ENCODE peak calls at places on chromosomes 2 and 18, in eight cellular contexts. W is mesothelial cell of epicardium, D is neural progenitor cell, P is right lobe of liver, F is astrocyte of the cerebellum, A is endothelial cell of umbilical vein, I is fibroblast of lung, R is neural crest cell. X is an unnamed sample.

GRCh38 chr2:193103064-193103463 is 908.3 kb upstream of the TMEFF2 start:
- DNase-seq in R (no peak), I (peak), W (no peak), A (no peak), P (no peak), D (no peak), F (no peak), X (no peak)

GRCh38 chr18:23822590-23823385 is 133.5 kb downstream of the LAMA3 start:
- DNase-seq in W (no peak), P (no peak), F (peak), I (peak), A (no peak), D (no peak), R (no peak), X (no peak)

GRCh38 chr2:96556441-96557330 is 20.1 kb downstream of the ARID5A start:
- DNase-seq in R (no peak), I (peak), D (no peak), F (no peak), A (peak), W (no peak), P (no peak), X (no peak)

GRCh38 chr2:67526283-67526682 is 129.2 kb downstream of the ETAA1 start:
- DNase-seq in A (peak), D (no peak), I (peak), W (no peak), P (no peak), R (no peak), F (no peak), X (no peak)

GRCh38 chr2:124323321-124323720 is 298.2 kb downstream of the CNTNAP5 start:
- DNase-seq in A (no peak), I (peak), P (no peak), W (no peak), D (no peak), F (no peak), R (no peak), X (no peak)

GRCh38 chr18:1017227-1017626 is 112.6 kb downstream of the ADCYAP1 start:
- DNase-seq in W (no peak), R (no peak), P (no peak), D (no peak), I (peak), F (peak), A (no peak), X (no peak)

GRCh38 chr2:195318440-195319111 is 338.4 kb upstream of the SLC39A10 start:
- DNase-seq in D (peak), A (peak), R (peak), P (no peak), F (peak), W (no peak), I (peak), X (no peak)

GRCh38 chr2:235064980-235065379 is 113.2 kb downstream of the SH3BP4 start:
- DNase-seq in W (no peak), R (no peak), P (no peak), A (no peak), I (peak), F (no peak), D (peak), X (no peak)

GRCh38 chr2:25043241-25043867 is 1.5 kb downstream of the EFR3B start:
- DNase-seq in F (peak), I (peak), P (no peak), A (peak), D (peak), R (peak), W (peak), X (no peak)

GRCh38 chr2:240581811-240582210 is 4.7 kb upstream of the CAPN10 start:
- DNase-seq in F (no peak), I (no peak), R (no peak), D (no peak), P (no peak), A (no peak), W (no peak), X (no peak)

GRCh38 chr2:201360256-201360655 is 3.1 kb upstream of the FLACC1 start:
- DNase-seq in R (no peak), W (no peak), A (no peak), F (no peak), P (no peak), I (no peak), D (no peak), X (no peak)

GRCh38 chr2:182598626-182599025 is 117.4 kb upstream of the DNAJC10 start:
- DNase-seq in A (no peak), F (no peak), P (no peak), I (peak), W (no peak), R (no peak), D (no peak), X (no peak)

GRCh38 chr2:233412405-233412804 is 58.1 kb downstream of the DGKD start:
- DNase-seq in F (no peak), I (peak), P (no peak), W (no peak), R (no peak), A (no peak), D (no peak), X (no peak)

GRCh38 chr2:68889500-68889899 is 18.3 kb upstream of the BMP10 start:
- DNase-seq in D (no peak), P (no peak), W (no peak), R (no peak), F (no peak), I (peak), A (no peak), X (no peak)

GRCh38 chr18:8847900-8848299 is 142.5 kb downstream of the MTCL1 start:
- DNase-seq in A (no peak), F (no peak), D (no peak), R (no peak), P (no peak), W (no peak), I (no peak), X (no peak)

GRCh38 chr2:100975521-100975785 is 26.6 kb upstream of the RPL31 start:
- DNase-seq in I (no peak), D (no peak), A (no peak), W (no peak), F (no peak), R (no peak), P (no peak), X (no peak)

GRCh38 chr2:74304332-74305148 is 38.7 kb downstream of the SLC4A5 start:
- DNase-seq in I (no peak), P (no peak), W (no peak), F (no peak), R (no peak), A (no peak), D (no peak), X (no peak)

GRCh38 chr2:217790681-217791392 is 212.0 kb downstream of the TNS1 start:
- DNase-seq in D (no peak), F (no peak), I (peak), R (no peak), P (no peak), W (no peak), A (peak), X (no peak)

GRCh38 chr2:217789736-217790181 is 213.0 kb downstream of the TNS1 start:
- DNase-seq in R (no peak), W (no peak), I (no peak), A (no peak), F (no peak), D (no peak), P (no peak), X (no peak)

GRCh38 chr2:217789003-217789735 is 213.6 kb downstream of the TNS1 start:
- DNase-seq in A (peak), R (peak), F (peak), W (peak), I (peak), P (no peak), D (peak), X (no peak)

GRCh38 chr2:217788669-217789002 is 214.2 kb downstream of the TNS1 start:
- DNase-seq in A (no peak), D (no peak), F (no peak), I (no peak), R (no peak), W (no peak), P (no peak), X (no peak)

GRCh38 chr2:217790195-217790594 is 212.6 kb downstream of the TNS1 start:
- DNase-seq in I (no peak), F (no peak), W (no peak), R (no peak), A (no peak), P (no peak), D (no peak), X (no peak)
- TF ChIP-seq CTCF in I (no peak), F (no peak), W (no peak), R (no peak), A (no peak), P (no peak), D (no peak), X (no peak)

DNA sequence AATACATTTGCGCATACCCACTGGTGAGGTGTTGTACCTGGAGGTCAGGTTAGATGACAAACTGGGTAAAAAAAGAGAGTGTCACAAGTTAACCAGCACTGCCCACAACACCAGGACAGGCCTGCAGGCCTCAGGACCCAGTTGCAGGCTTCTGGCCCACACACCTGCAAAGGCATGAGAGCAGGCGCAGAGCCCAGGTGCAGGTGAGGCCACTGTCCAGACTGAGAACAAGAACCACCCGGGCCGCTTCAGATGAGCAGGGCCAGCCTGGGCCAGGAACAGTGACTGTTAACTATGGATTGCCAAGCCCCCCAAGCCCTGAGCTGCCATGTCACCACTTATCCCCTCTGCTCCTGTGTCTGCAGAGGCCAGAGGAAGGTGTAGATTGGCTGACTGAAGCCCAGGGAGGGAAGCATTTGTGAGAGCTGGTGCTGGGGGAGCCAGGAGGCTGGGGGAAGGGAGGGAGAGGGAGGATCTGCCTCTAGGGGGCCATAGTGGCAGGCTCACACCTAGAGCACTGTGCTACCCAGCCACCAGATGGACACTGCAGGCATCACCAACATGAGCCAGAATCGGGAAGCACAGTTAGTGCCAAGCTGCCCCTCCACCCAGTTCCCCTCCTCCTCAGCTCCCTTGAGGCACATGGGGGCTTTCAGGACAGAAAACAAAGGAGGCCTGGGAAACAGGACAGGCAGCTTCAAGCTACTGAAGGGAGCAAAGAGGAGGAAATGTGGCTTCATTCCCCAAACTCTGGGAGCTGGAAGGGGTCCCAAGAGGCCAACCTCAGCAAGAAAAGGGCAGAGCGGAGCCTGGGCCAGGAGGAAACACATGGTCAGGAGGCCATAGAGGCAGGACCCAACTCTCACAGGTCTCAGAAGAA is 35.4 kb downstream of the SFXN5 start:
- DNase-seq in A (no peak), F (no peak), W (no peak), P (peak), D (peak), R (no peak), I (no peak), X (no peak)
- TF ChIP-seq CTCF in A (peak), F (peak), W (no peak), P (no peak), D (peak), R (no peak), I (no peak), X (no peak)

DNA sequence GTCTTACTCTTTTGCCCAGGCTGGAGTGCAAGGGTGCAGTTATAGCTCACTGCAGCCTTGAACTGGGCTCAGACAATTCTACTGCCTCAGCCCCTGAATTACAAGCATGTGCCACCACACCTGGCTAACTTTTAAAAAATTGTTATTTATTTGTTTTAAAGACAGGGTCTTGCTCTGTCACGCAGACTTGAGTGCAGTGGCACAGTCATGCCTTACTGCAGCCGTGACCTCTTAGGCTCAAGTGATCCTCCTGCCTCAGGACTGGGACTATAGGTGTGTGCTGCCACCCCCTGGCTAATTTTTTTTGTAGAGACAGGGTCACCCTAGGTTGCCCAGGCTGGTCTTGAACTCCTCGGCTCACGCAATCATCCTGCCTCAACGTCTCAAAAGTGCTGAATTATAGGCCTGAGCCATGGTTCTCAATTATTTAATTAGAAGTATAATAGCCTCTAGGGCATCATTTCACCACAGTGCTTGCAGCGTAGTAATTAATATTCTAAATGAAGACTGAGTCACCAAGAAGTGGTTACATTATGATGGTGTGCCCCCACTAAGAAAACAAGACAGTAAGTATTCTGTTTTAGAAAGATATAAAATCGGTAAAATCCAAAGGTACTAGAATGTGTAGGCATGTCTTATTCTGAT is 69.6 kb downstream of the EML4 start:
- DNase-seq in A (peak), F (no peak), R (no peak), W (no peak), D (peak), I (no peak), P (no peak), X (no peak)
- TF ChIP-seq CTCF in A (no peak), F (peak), R (peak), W (no peak), D (peak), I (no peak), P (peak), X (peak)

DNA sequence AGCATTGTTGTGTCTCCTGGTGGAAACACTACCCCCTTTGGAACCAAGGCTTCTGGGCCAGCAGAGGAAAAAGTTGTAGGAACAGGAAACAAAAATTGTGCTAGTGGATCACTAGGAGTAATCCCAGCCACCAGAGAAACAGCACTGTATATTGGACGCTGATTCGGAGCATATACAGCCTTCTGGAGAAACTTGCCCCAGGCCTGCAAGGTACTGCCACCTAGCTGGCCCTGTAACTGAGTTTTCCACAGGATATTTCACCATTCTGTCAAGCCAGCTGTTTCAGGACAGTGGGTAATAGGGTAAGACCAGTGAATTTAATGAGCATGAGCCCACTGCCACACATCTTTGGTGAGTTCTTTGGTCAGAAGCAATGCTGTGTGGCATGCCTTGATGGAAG is 25.1 kb upstream of the EMILIN2 start:
- DNase-seq in R (no peak), W (no peak), F (no peak), P (no peak), D (no peak), A (no peak), I (no peak), X (no peak)
- TF ChIP-seq CTCF in R (no peak), W (no peak), F (no peak), P (no peak), D (no peak), A (no peak), I (no peak), X (no peak)

DNA sequence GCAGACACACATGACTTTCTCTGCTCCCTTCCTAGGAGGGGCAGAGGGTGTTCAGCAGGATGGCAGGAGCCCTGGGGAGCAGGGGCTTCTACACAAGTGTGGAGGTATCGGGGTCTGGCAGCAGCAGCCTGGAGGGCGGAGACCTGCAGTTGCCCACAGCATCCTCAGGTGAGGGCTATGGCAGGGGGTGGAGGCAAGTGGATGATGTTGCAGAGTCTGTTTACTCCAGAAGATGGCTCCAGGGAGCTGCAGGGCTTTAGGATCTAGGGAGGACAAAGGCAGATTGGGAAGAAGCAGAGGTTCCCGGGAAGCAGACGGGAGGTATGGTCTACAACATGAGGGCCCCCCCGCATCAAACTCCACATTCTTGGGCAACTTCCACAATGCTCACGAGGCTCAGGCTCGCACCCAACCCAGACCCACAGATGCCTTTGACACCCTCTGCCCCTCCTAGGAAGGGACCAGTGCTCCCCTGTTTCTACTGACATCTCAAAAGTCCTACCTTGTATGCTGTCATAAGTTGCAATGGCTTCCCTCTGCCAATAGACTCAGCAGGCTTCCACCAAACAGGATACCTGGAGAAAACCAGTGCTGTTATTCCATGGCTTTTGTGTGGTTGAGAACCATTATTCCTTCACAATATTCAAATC is 12.0 kb upstream of the ATP6V1C2 start:
- DNase-seq in A (peak), F (no peak), R (no peak), I (no peak), W (no peak), D (peak), P (no peak), X (no peak)
- TF ChIP-seq CTCF in A (peak), F (peak), R (peak), I (peak), W (no peak), D (peak), P (peak), X (peak)

X was measured in D721Med.